ENCODE peak calls at places on chromosome 3, in five cellular contexts. C, Y, Q, U and K are unnamed samples.

GRCh38 chr3:52098108-52098507 is 41.7 kb upstream of the DUSP7 start:
- DNase-seq in U (no peak), Q (no peak), C (no peak), Y (no peak), K (no peak)

GRCh38 chr3:108342829-108343478 is 46.6 kb downstream of the HHLA2 start:
- DNase-seq in Q (no peak), U (peak), C (no peak), Y (no peak), K (peak)

GRCh38 chr3:125403789-125404188 is 28.7 kb upstream of the ZNF148 start:
- DNase-seq in Y (no peak), C (no peak), Q (no peak), U (no peak), K (peak)

GRCh38 chr3:112555535-112556170 is 6.1 kb downstream of the ATG3 start:
- DNase-seq in U (peak), Y (no peak), C (no peak), Q (no peak), K (no peak)

GRCh38 chr3:187646906-187647660 is 23.1 kb downstream of the SST start:
- DNase-seq in Y (no peak), C (no peak), Q (no peak), U (no peak), K (no peak)

GRCh38 chr3:30495172-30496124 is 111.0 kb upstream of the TGFBR2 start:
- DNase-seq in Q (no peak), U (peak), Y (no peak), C (no peak), K (no peak)

GRCh38 chr3:125507128-125507527 is 12.9 kb downstream of the SNX4 start:
- DNase-seq in Y (no peak), Q (no peak), C (no peak), U (no peak), K (no peak)

GRCh38 chr3:53941945-53942344 is 50.3 kb upstream of the SELENOK start:
- DNase-seq in C (no peak), U (no peak), Y (peak), Q (no peak), K (no peak)

GRCh38 chr3:13192471-13193213 is 119.4 kb upstream of the IQSEC1 start:
- DNase-seq in U (peak), C (peak), Q (no peak), Y (peak), K (peak)
- TF ChIP-seq CTCF in U (peak), C (peak), Q (no peak), Y (peak), K (peak)

DNA sequence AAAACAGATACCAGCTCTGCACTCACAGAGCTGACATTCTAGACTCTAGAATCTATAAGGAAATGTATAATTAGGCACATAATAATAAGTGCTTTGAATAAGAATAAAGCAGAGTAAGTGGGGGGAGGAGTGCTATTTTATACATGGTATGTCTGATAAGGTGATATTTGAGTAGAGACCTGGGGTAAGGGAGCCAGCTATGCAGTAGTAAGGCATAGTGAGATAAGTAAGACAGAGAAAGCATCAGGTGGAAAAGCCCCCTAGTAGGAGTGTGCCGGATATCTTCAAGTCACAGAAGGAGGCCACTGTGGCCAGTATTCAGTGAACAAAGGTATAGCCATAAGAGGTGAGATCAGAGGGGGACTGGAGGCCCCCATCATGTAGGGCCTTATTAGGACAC is 3.0 kb downstream of the SS18L2 start:
- DNase-seq in Q (no peak), C (no peak), Y (no peak), U (no peak), K (no peak)
- H3K4me3 ChIP-seq in Q (no peak), C (no peak), Y (no peak), U (no peak), K (no peak)

GRCh38 chr3:139522421-139522820 is 17.1 kb downstream of the RBP1 start:
- DNase-seq in Q (no peak), U (no peak), C (no peak), Y (no peak), K (no peak)
- TF ChIP-seq CTCF in Q (no peak), U (peak), C (no peak), Y (peak), K (peak)

GRCh38 chr3:186097663-186098451 is 11.0 kb downstream of the ETV5 start:
- DNase-seq in Y (peak), Q (peak), U (peak), C (peak), K (peak)

GRCh38 chr3:186095584-186096061 is 13.3 kb downstream of the ETV5 start:
- DNase-seq in U (no peak), Q (no peak), Y (no peak), C (no peak), K (no peak)

GRCh38 chr3:186098740-186099139 is 10.1 kb downstream of the ETV5 start:
- DNase-seq in U (no peak), Q (no peak), C (no peak), Y (no peak), K (no peak)

GRCh38 chr3:186096295-186096694 is 12.6 kb downstream of the ETV5 start:
- DNase-seq in Y (no peak), C (no peak), U (no peak), Q (no peak), K (no peak)

DNA sequence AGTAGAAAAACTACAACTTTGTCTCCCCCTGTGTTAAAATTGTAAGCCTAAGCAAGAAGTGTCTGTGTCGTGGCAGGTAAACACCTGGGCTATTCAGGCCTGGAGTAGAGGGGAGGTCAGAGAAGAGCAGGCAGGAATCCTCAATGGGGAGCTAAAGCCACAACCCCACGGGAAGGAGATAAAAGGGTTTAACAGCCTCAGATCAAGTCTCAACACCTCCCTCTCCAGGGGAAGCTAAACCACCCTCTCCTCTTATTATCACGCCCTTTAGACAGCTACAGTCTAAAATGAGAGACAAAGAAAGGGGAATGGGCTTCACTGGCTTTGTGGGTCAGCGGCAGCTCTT is 11.6 kb downstream of the ETV5 start:
- DNase-seq in C (no peak), Y (peak), U (no peak), Q (no peak), K (no peak)
- H3K4me3 ChIP-seq in C (no peak), Y (peak), U (peak), Q (no peak), K (peak)

GRCh38 chr3:101043687-101044078 is 50.5 kb upstream of the ABI3BP start:
- DNase-seq in C (no peak), Q (no peak), U (no peak), Y (no peak), K (no peak)
- TF ChIP-seq CTCF in C (no peak), Q (no peak), U (no peak), Y (no peak), K (no peak)

DNA sequence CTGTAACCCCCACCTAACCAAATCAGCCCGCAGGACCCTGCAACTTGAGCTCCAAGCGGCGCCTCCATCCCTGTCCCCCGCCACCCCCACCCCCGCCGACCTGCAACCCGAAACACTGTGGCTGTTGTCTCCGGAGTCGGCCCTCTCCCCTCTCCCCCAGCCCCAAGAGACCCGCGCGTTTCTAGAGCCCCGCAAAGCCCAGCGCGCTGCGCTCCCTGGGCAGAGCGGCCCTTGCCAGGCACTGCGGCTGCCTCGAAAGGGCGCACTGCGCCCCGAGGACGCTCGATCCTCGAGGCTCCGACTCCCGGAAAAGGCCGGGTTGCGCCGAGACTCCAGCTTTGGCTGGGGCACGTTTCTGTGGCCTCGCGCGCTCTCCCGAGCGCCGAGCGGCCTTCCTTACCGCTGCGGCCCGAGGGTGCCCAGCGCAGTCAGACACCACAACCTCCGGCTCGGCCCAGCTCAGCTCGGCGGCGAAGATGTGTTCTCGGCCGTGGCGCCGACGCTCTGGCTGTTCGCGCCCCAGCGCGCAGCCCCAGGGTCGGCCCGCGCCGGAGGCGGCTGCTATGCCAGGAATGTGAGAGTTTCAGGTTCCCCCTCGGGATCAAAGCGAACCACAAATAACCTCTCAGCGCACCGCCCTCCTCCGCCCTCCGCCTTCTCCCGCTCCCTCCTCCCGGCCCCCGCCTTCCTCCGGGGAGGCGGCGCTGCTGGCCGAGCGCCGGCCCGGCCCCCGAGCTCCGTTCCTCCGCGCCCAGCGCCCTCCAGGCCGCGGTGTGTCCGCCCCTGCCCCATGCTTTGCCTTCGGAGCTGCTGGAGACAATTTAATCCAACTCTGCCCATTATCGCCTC is at the start of gene AMOTL2:
- DNase-seq in C (peak), Q (peak), Y (peak), U (peak), K (peak)
- H3K4me3 ChIP-seq in C (peak), Q (peak), Y (peak), U (peak), K (peak)